ENCODE peak calls at places on chromosomes 3 and 15, in seven cellular contexts. B is stimulated activated naive B cell treated with anti-CD40 and anti-IgM and Interleukin-4, amounts not matched to agents 10 μg/mL and 1 μg/mL and 100 μg/mL, for 72 hours; D is A673; P is heart right ventricle; Z is keratinocyte; T is hepatic stellate cell; S is GM23248. R is an unnamed sample.

GRCh38 chr15:42239528-42240245 is 31.6 kb upstream of the VPS39 start:
- DNase-seq in S (peak), B (no peak), D (no peak), Z (no peak), T (peak), P (no peak), R (no peak)

GRCh38 chr3:50264389-50264963 is 4.5 kb upstream of the SEMA3B start:
- DNase-seq in S (peak), D (peak), T (peak), Z (no peak), B (no peak), P (peak), R (peak)

GRCh38 chr3:27625848-27626247 is 96.3 kb downstream of the EOMES start:
- DNase-seq in Z (no peak), D (peak), B (no peak), S (no peak), T (no peak), P (no peak), R (no peak)

GRCh38 chr3:181558870-181559269 is 152.9 kb upstream of the SOX2 start:
- DNase-seq in Z (no peak), B (no peak), D (no peak), S (no peak), P (peak), T (no peak), R (no peak)

GRCh38 chr15:73856458-73857192 is 16.7 kb upstream of the TBC1D21 start:
- DNase-seq in Z (no peak), P (no peak), T (no peak), S (no peak), B (no peak), D (peak), R (no peak)

GRCh38 chr3:101284757-101285156 is 35.6 kb downstream of the IMPG2 start:
- DNase-seq in D (no peak), B (no peak), P (no peak), T (no peak), S (no peak), Z (no peak), R (no peak)

GRCh38 chr3:195748661-195749060 is 27.9 kb downstream of the MUC20 start:
- DNase-seq in Z (no peak), S (no peak), T (no peak), B (no peak), P (no peak), D (no peak), R (no peak)

GRCh38 chr3:188177721-188178120 is 23.8 kb downstream of the LPP start:
- DNase-seq in B (no peak), T (no peak), S (no peak), P (no peak), Z (no peak), D (no peak), R (no peak)

GRCh38 chr3:52606373-52607085 is 70.1 kb downstream of the UQCC5 start:
- DNase-seq in B (no peak), D (no peak), Z (peak), T (no peak), S (peak), P (peak), R (peak)

GRCh38 chr3:71879089-71879488 is 94.1 kb upstream of the PROK2 start:
- DNase-seq in T (no peak), P (no peak), Z (no peak), S (no peak), B (no peak), D (peak), R (no peak)

GRCh38 chr3:170997966-170998913 is 28.3 kb downstream of the SLC2A2 start:
- DNase-seq in T (no peak), B (no peak), D (no peak), Z (no peak), P (no peak), S (peak), R (peak)

GRCh38 chr15:80789836-80790235 is 10.7 kb downstream of the CEMIP start:
- DNase-seq in Z (no peak), B (no peak), T (no peak), D (no peak), P (no peak), S (no peak), R (no peak)

GRCh38 chr3:33848624-33849347 is 50.4 kb downstream of the PDCD6IP start:
- DNase-seq in T (no peak), D (no peak), B (no peak), P (no peak), S (no peak), Z (no peak), R (no peak)

GRCh38 chr3:64327039-64327804 is 102.0 kb upstream of the PRICKLE2 start:
- DNase-seq in T (peak), P (peak), S (peak), B (no peak), Z (no peak), D (no peak), R (peak)

GRCh38 chr15:36544518-36545383 is 34.7 kb upstream of the CDIN1 start:
- DNase-seq in B (no peak), S (peak), D (peak), T (no peak), Z (no peak), P (no peak), R (peak)

GRCh38 chr3:170357920-170358854 is 672 bp downstream of the SKIL start:
- DNase-seq in T (peak), S (peak), D (peak), Z (no peak), B (peak), P (peak), R (peak)

GRCh38 chr3:195154793-195155535 is 116.0 kb downstream of the XXYLT1 start:
- DNase-seq in P (peak), S (peak), Z (no peak), B (no peak), D (peak), T (peak), R (peak)

GRCh38 chr3:114380233-114380645 is 86.4 kb downstream of the TIGIT start:
- DNase-seq in B (no peak), Z (no peak), T (peak), S (peak), D (peak), P (peak), R (peak)

GRCh38 chr3:54217828-54218227 is 95.5 kb downstream of the CACNA2D3 start:
- DNase-seq in Z (no peak), D (no peak), T (no peak), P (no peak), B (no peak), S (no peak), R (no peak)

GRCh38 chr15:40932146-40932545 is 3.0 kb downstream of the DLL4 start:
- DNase-seq in Z (no peak), T (no peak), P (no peak), D (no peak), S (no peak), B (no peak), R (no peak)

GRCh38 chr3:13579089-13579488 is 30.2 kb downstream of the FBLN2 start:
- DNase-seq in B (no peak), S (peak), P (no peak), T (peak), D (no peak), Z (no peak), R (peak)

GRCh38 chr15:68017221-68017620 is 36.9 kb upstream of the PIAS1 start:
- DNase-seq in Z (peak), B (no peak), P (no peak), D (no peak), S (no peak), T (no peak), R (no peak)

GRCh38 chr3:184786271-184787010 is 25.5 kb upstream of the VPS8 start:
- DNase-seq in T (peak), S (peak), Z (no peak), B (no peak), P (peak), D (peak), R (peak)

GRCh38 chr15:58988011-58988785 is 735 bp downstream of the RNF111 start:
- DNase-seq in T (peak), S (peak), D (peak), B (peak), P (peak), Z (no peak), R (peak)

GRCh38 chr15:100713163-100713867 is 110.9 kb downstream of the ASB7 start:
- DNase-seq in T (no peak), P (no peak), B (no peak), S (peak), Z (peak), D (no peak), R (peak)

GRCh38 chr15:60392986-60393811 is 4.6 kb downstream of the ANXA2 start:
- DNase-seq in S (peak), P (peak), B (no peak), Z (peak), T (peak), D (peak), R (peak)

GRCh38 chr15:74635228-74635627 is 19.6 kb downstream of the CLK3 start:
- DNase-seq in P (no peak), B (peak), T (peak), Z (peak), S (peak), D (peak), R (peak)

GRCh38 chr15:87986786-87987185 is 269.8 kb downstream of the NTRK3 start:
- DNase-seq in B (no peak), S (no peak), D (no peak), P (no peak), T (no peak), Z (no peak), R (no peak)

GRCh38 chr3:140273542-140274195 is 338.7 kb downstream of the CLSTN2 start:
- DNase-seq in Z (no peak), S (peak), P (no peak), T (no peak), B (no peak), D (no peak), R (peak)

GRCh38 chr3:156353535-156353934 is 201.4 kb downstream of the SSR3 start:
- DNase-seq in D (peak), P (no peak), Z (no peak), B (no peak), S (peak), T (no peak), R (peak)

GRCh38 chr3:96449341-96449740 is 365.1 kb upstream of the EPHA6 start:
- DNase-seq in S (no peak), T (no peak), B (no peak), D (no peak), Z (no peak), P (no peak), R (no peak)

GRCh38 chr3:179324270-179324754 is 1.5 kb downstream of the ZNF639 start:
- DNase-seq in Z (no peak), P (no peak), S (peak), T (peak), D (peak), B (no peak), R (peak)

GRCh38 chr15:76181705-76182107 is 121.9 kb downstream of the TMEM266 start:
- DNase-seq in D (no peak), Z (no peak), S (no peak), T (no peak), B (no peak), P (no peak), R (no peak)

GRCh38 chr3:143507735-143508580 is 340.3 kb downstream of the SLC9A9 start:
- DNase-seq in Z (no peak), B (no peak), T (peak), P (no peak), S (peak), D (no peak), R (peak)

GRCh38 chr3:127543441-127543840 is 47.1 kb downstream of the TPRA1 start:
- DNase-seq in Z (no peak), B (no peak), D (no peak), P (no peak), T (no peak), S (no peak), R (no peak)

GRCh38 chr3:126961791-126962461 is 21.0 kb upstream of the PLXNA1 start:
- DNase-seq in D (no peak), Z (no peak), P (peak), S (peak), T (no peak), B (no peak), R (peak)

GRCh38 chr15:37921527-37922385 is 12.7 kb upstream of the TMCO5A start:
- DNase-seq in S (no peak), P (no peak), Z (peak), D (no peak), T (no peak), B (no peak), R (peak)